ENCODE peak calls at places on chromosomes 3 and 15, in four cellular contexts. M is epithelial cell of proximal tubule, N is H54, P is EL. G is an unnamed sample.

GRCh38 chr15:60751985-60752952 is 273.3 kb upstream of the ICE2 start:
- DNase-seq in M (no peak), P (peak; percentile 38), N (no peak), G (no peak)

GRCh38 chr3:6921041-6921440 is 60.1 kb downstream of the GRM7 start:
- DNase-seq in M (no peak), P (no peak), N (no peak), G (no peak)

GRCh38 chr15:38072007-38072506 is 137.6 kb downstream of the TMCO5A start:
- DNase-seq in P (no peak), N (no peak), M (no peak), G (no peak)

GRCh38 chr3:180646187-180646790 is 33.0 kb downstream of the CCDC39 start:
- DNase-seq in P (no peak), M (no peak), N (no peak), G (no peak)

GRCh38 chr3:101720851-101721649 is 3.4 kb upstream of the CEP97 start:
- DNase-seq in P (peak; percentile 29), N (no peak), M (no peak), G (no peak)

GRCh38 chr15:81331600-81331999 is 7.7 kb upstream of the STARD5 start:
- DNase-seq in N (no peak), M (no peak), P (no peak), G (no peak)

GRCh38 chr15:39188930-39189329 is 391.9 kb upstream of the THBS1 start:
- DNase-seq in M (peak; percentile 86), N (no peak), P (peak; percentile 89), G (no peak)

GRCh38 chr3:104805042-104805441 is 561.7 kb upstream of the ALCAM start:
- DNase-seq in N (no peak), P (no peak), M (no peak), G (no peak)

GRCh38 chr3:10226293-10226692 is 22.0 kb upstream of the TATDN2 start:
- DNase-seq in M (no peak), N (no peak), P (no peak), G (no peak)

GRCh38 chr3:20064387-20064786 is 24.1 kb downstream of the KAT2B start:
- DNase-seq in N (no peak), P (no peak), M (no peak), G (no peak)

GRCh38 chr3:53044371-53045106 is 1.3 kb downstream of the SFMBT1 start:
- DNase-seq in N (peak; percentile 73), M (peak; percentile 19), P (peak; percentile 60), G (peak; percentile 54)

GRCh38 chr3:105907790-105908189 is 39.0 kb upstream of the CBLB start:
- DNase-seq in P (no peak), N (no peak), M (no peak), G (no peak)

GRCh38 chr3:109050591-109051167 is 67.3 kb downstream of the MORC1 start:
- DNase-seq in M (no peak), P (peak; percentile 28), N (peak; percentile 12), G (peak; percentile 2)

GRCh38 chr3:134339331-134339730 is 34.9 kb downstream of the AMOTL2 start:
- DNase-seq in M (no peak), P (no peak), N (no peak), G (no peak)

GRCh38 chr3:182487048-182487447 is 306.3 kb upstream of the ATP11B start:
- DNase-seq in M (no peak), N (no peak), P (no peak), G (peak; percentile 8)

GRCh38 chr15:51629612-51630011 is 7.0 kb upstream of the DMXL2 start:
- DNase-seq in P (no peak), N (no peak), M (no peak), G (no peak)

G was measured in SW480.